ENCODE peak calls at places on chromosomes 3 and 15, in four cellular contexts. H is GM23338, C is transverse colon, W is heart left ventricle. Z is an unnamed sample.

GRCh38 chr15:96330450-96331140 is at the start of gene NR2F2:
- DNase-seq in H (peak; percentile 98), C (peak; percentile 94), W (peak; percentile 98), Z (peak; percentile 100)

GRCh38 chr3:188683032-188683491 is 488.7 kb upstream of the TPRG1 start:
- DNase-seq in H (no peak), C (no peak), W (no peak), Z (peak; percentile 69)

GRCh38 chr3:41997702-41998551 is 36.0 kb upstream of the ULK4 start:
- DNase-seq in H (peak; percentile 74), C (no peak), W (no peak), Z (peak; percentile 56)

GRCh38 chr15:70863450-70864218 is 9.7 kb upstream of the LARP6 start:
- DNase-seq in H (no peak), C (no peak), W (no peak), Z (peak; percentile 77)

GRCh38 chr3:3192481-3192764 is 12.9 kb upstream of the CRBN start:
- DNase-seq in H (peak; percentile 25), C (no peak), W (no peak), Z (no peak)

GRCh38 chr3:94336076-94336741 is 273.3 kb downstream of the NSUN3 start:
- DNase-seq in H (peak; percentile 83), C (peak; percentile 7), W (no peak), Z (peak; percentile 75)

GRCh38 chr15:31307270-31308184 is 19.1 kb upstream of the KLF13 start:
- DNase-seq in H (no peak), C (no peak), W (no peak), Z (no peak)

GRCh38 chr15:95291878-95292472 is 1038.5 kb upstream of the NR2F2 start:
- DNase-seq in H (peak; percentile 79), C (no peak), W (no peak), Z (peak; percentile 61)

GRCh38 chr15:101024111-101024695 is 105.0 kb downstream of the LRRK1 start:
- DNase-seq in H (no peak), C (peak; percentile 13), W (peak; percentile 72), Z (peak; percentile 48)

GRCh38 chr3:10552631-10552943 is 47.2 kb upstream of the ATP2B2 start:
- DNase-seq in H (no peak), C (no peak), W (no peak), Z (no peak)

GRCh38 chr15:70632079-70632850 is 131.1 kb downstream of the UACA start:
- DNase-seq in H (no peak), C (no peak), W (no peak), Z (no peak)

GRCh38 chr3:182212479-182213076 is 500.9 kb downstream of the SOX2 start:
- DNase-seq in H (peak; percentile 57), C (no peak), W (peak; percentile 26), Z (no peak)

GRCh38 chr15:76196949-76197315 is 114.3 kb downstream of the ETFA start:
- DNase-seq in H (no peak), C (peak; percentile 38), W (peak; percentile 72), Z (no peak)

GRCh38 chr3:194586839-194587238 is 46.4 kb downstream of the TMEM44 start:
- DNase-seq in H (no peak), C (no peak), W (no peak), Z (no peak)

GRCh38 chr3:129271674-129272073 is 7.0 kb upstream of the HMCES start:
- DNase-seq in H (no peak), C (no peak), W (no peak), Z (no peak)

GRCh38 chr15:73359653-73360052 is 9.1 kb downstream of the HCN4 start:
- DNase-seq in H (no peak), C (no peak), W (no peak), Z (no peak)

GRCh38 chr3:113166719-113167492 is 44.5 kb upstream of the BOC start:
- DNase-seq in H (peak; percentile 40), C (peak; percentile 43), W (peak; percentile 59), Z (peak; percentile 90)

GRCh38 chr15:95259513-95259912 is 1028.2 kb downstream of the MCTP2 start:
- DNase-seq in H (peak; percentile 87), C (peak; percentile 49), W (peak; percentile 63), Z (peak; percentile 90)

GRCh38 chr15:90064931-90065681 is 37.2 kb downstream of the IDH2 start:
- DNase-seq in H (peak; percentile 68), C (no peak), W (peak; percentile 85), Z (no peak)

GRCh38 chr15:90665288-90666134 is 51.6 kb upstream of the BLM start:
- DNase-seq in H (peak; percentile 72), C (peak; percentile 64), W (peak; percentile 80), Z (peak; percentile 79)

GRCh38 chr3:73772599-73772998 is 147.9 kb upstream of the PDZRN3 start:
- DNase-seq in H (no peak), C (no peak), W (no peak), Z (no peak)

GRCh38 chr3:177483182-177483967 is 286.1 kb upstream of the TBL1XR1 start:
- DNase-seq in H (peak; percentile 67), C (peak; percentile 28), W (no peak), Z (no peak)

GRCh38 chr3:51786247-51786646 is 7.2 kb upstream of the IQCF6 start:
- DNase-seq in H (no peak), C (no peak), W (no peak), Z (no peak)
- H3K4me3 ChIP-seq in H (no peak overlapping the region), C (no peak overlapping the region), W (no peak overlapping the region), Z (no peak overlapping the region)

GRCh38 chr3:185927501-185928200 is 10.2 kb downstream of the TRA2B start:
- DNase-seq in H (no peak), C (no peak), W (no peak), Z (no peak)
- H3K4me1 ChIP-seq in H (peaks cover 61% of the 10 kb centered on the region), C (peaks cover 87% of the 10 kb centered on the region), W (peaks cover 62% of the 10 kb centered on the region), Z (peaks cover 69% of the 10 kb centered on the region)

DNA sequence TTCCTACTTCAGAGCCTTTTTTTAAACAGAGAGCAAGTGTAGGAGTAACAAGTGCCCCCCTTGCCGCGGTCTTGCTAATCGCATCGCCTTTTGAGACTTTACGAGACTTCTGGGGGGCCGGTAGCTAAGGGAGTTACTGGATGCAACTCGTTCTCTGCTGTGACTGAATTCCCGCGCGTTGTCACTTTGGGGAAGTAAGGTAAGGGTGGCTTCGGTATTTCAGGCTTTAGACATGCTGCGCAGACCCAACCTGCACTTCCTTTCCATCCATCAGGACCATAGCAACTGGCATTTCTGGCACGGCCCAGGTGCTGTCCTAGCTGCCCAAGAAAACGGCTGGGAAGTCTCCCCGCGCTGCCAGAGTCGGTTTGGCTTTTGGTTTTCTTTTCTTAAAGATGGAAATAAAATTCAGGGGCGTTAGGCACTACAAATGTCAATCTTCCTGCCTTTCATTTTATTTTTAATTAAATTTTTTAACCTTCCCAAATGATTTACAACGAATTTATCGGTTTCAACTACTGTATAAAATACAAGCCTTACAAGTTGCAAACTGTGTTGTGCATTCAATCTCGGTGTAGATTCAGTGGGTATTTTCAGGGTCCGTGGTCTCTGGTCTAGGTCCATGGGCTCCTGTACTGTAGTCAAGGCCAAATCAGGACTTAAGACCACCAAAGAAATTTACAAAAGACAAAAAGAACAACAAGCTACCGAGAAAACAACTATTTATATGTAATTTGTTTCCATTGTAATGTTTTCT is 3.5 kb downstream of the MECOM start:
- DNase-seq in H (peak; percentile 71), C (no peak), W (no peak), Z (no peak)
- H3K4me3 ChIP-seq in H (peak overlapping the region; percentile 61), C (no peak overlapping the region), W (peak overlapping the region; percentile 83), Z (no peak overlapping the region)

GRCh38 chr15:78205856-78206255 is 28.5 kb downstream of the ACSBG1 start:
- DNase-seq in H (no peak), C (no peak), W (no peak), Z (no peak)
- H3K4me1 ChIP-seq in H (no peaks in the 10 kb centered on the region), C (peaks cover 21% of the 10 kb centered on the region), W (peaks cover 19% of the 10 kb centered on the region), Z (peaks cover 38% of the 10 kb centered on the region)

DNA sequence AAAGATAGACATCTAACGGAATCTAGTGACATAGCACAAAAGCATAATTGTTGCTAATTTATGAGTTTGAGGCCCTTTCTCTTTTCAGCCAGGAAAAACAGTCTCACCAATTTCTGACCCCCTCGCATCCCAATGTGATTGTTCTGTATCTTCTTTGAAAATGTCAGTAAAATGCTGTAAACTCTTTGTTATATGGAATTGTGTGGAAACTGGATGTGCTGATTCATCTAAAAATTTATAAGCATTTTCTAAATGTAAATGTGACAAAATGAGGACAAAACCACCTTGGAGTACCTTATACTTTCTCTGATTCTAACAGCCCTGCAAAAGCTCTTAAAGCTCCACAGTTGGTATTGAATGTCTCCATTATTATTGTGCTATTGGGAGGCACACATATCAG is 70.9 kb upstream of the MME start:
- DNase-seq in H (no peak), C (no peak), W (no peak), Z (no peak)
- H3K4me3 ChIP-seq in H (no peak overlapping the region), C (no peak overlapping the region), W (no peak overlapping the region), Z (no peak overlapping the region)

GRCh38 chr15:60574801-60575631 is 96.1 kb upstream of the ICE2 start:
- DNase-seq in H (no peak), C (no peak), W (no peak), Z (peak; percentile 62)

GRCh38 chr15:60576515-60576914 is 97.6 kb upstream of the ICE2 start:
- DNase-seq in H (no peak), C (no peak), W (no peak), Z (no peak)

GRCh38 chr15:60572462-60573214 is 93.7 kb upstream of the ICE2 start:
- DNase-seq in H (no peak), C (no peak), W (no peak), Z (no peak)

GRCh38 chr15:60573936-60574335 is 95.0 kb upstream of the ICE2 start:
- DNase-seq in H (no peak), C (peak; percentile 54), W (no peak), Z (no peak)

DNA sequence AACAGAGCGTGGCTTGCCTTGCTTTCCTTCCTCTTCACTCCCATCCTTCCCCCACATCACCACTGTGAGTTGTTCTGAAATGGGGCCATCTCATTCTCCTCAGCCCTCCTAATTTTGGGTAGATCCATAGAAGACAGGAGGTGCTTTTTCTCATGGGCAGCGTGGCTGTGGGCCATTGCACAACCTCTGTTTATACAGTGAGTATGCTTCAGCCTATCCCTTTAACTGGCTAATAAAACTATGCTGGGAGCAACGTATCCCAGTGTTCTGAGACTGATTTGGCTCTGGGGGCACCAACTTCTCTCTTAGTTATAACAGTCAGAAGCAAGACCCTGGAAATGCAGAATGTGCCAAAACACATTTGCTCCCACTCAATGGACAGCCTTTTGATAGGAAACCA is 97.1 kb upstream of the ICE2 start:
- DNase-seq in H (no peak), C (no peak), W (no peak), Z (peak; percentile 71)
- H3K4me1 ChIP-seq in H (peaks cover 37% of the 10 kb centered on the region), C (peaks cover 40% of the 10 kb centered on the region), W (no peaks in the 10 kb centered on the region), Z (peaks cover 13% of the 10 kb centered on the region)

DNA sequence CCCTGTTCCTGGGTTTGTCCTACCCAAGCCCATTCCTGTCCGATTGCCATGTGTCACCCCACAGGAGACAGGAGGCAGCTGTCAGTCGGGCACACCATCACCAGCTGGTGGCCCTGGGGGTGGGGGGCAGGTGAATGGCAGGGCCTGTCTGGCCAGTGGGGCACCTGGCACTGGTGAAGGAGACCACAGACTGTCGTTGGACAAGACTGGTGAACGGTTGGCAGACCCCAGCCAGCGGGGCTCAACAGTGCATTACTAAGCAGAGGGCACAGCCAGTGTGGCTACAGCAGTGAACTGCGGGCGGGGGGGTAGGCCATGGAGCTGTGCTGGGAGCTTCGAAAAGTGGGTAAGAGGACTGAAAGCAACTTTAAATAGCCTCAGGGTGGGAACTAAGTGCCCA is 2.1 kb downstream of the SEMA7A start:
- DNase-seq in H (no peak), C (no peak), W (no peak), Z (no peak)
- H3K4me3 ChIP-seq in H (no peak overlapping the region), C (no peak overlapping the region), W (no peak overlapping the region), Z (peak overlapping the region; percentile 87)

DNA sequence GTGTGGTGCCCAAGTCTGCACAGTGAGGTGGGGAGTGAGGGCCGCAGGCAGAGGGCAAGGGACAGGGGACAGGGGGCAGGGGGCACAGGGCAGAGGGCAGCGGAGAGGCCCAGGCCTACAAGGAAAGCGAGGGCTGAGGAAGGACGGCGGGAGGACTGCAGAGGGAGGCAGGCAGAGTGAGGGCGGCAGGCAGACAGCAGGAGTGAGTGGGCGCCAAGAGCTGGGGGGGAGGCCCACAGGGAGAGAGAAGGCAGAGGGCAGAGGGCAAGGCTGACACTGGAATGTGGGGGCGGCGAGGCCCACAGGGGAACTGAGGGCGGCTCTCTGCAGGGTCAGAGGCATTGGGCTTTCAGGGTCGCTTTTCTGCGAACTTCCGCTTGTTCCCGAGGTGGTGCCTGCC is 267.8 kb upstream of the NDN start:
- DNase-seq in H (no peak), C (no peak), W (no peak), Z (no peak)
- H3K4me1 ChIP-seq in H (no peaks in the 10 kb centered on the region), C (no peaks in the 10 kb centered on the region), W (no peaks in the 10 kb centered on the region), Z (no peaks in the 10 kb centered on the region)

Z was measured in adipocyte.